ENCODE peak calls at places on chromosome 15, in five cellular contexts. One of them, this sample, is unnamed.

GRCh38 chr15:62888628-62889027 is 153.9 kb upstream of the TPM1 start:
- DNase-seq in prostate gland: no peak
- DNase-seq in lower leg skin: no peak
- DNase-seq in kidney epithelial cell: no peak
- DNase-seq in right lobe of liver: no peak
- DNase-seq in this sample: no peak

GRCh38 chr15:65952425-65953053 is 83.2 kb downstream of the RAB11A start:
- DNase-seq in prostate gland: no peak
- DNase-seq in lower leg skin: no peak
- DNase-seq in kidney epithelial cell: no peak
- DNase-seq in right lobe of liver: no peak
- DNase-seq in this sample: peak

GRCh38 chr15:51680316-51680715 is 987 bp upstream of the SCG3 start:
- DNase-seq in prostate gland: no peak
- DNase-seq in lower leg skin: no peak
- DNase-seq in kidney epithelial cell: no peak
- DNase-seq in right lobe of liver: no peak
- DNase-seq in this sample: no peak

GRCh38 chr15:45884755-45885445 is 250.1 kb downstream of the SQOR start:
- DNase-seq in prostate gland: no peak
- DNase-seq in lower leg skin: no peak
- DNase-seq in kidney epithelial cell: no peak
- DNase-seq in right lobe of liver: no peak
- DNase-seq in this sample: no peak

GRCh38 chr15:90184119-90184785 is 16.9 kb upstream of the SEMA4B start:
- DNase-seq in prostate gland: peak
- DNase-seq in lower leg skin: peak
- DNase-seq in kidney epithelial cell: peak
- DNase-seq in right lobe of liver: peak
- DNase-seq in this sample: peak

GRCh38 chr15:101500865-101501551 is 11.5 kb upstream of the PCSK6 start:
- DNase-seq in prostate gland: no peak
- DNase-seq in lower leg skin: no peak
- DNase-seq in kidney epithelial cell: no peak
- DNase-seq in right lobe of liver: no peak
- DNase-seq in this sample: no peak

GRCh38 chr15:39124155-39124924 is 456.5 kb upstream of the THBS1 start:
- DNase-seq in prostate gland: no peak
- DNase-seq in lower leg skin: no peak
- DNase-seq in kidney epithelial cell: no peak
- DNase-seq in right lobe of liver: no peak
- DNase-seq in this sample: no peak

GRCh38 chr15:56149071-56149470 is 94.6 kb downstream of the RFX7 start:
- DNase-seq in prostate gland: no peak
- DNase-seq in lower leg skin: no peak
- DNase-seq in kidney epithelial cell: no peak
- DNase-seq in right lobe of liver: no peak
- DNase-seq in this sample: no peak

GRCh38 chr15:101358895-101359294 is 63.8 kb upstream of the SNRPA1 start:
- DNase-seq in prostate gland: peak
- DNase-seq in lower leg skin: peak
- DNase-seq in kidney epithelial cell: no peak
- DNase-seq in right lobe of liver: no peak
- DNase-seq in this sample: no peak

GRCh38 chr15:78422571-78423340 is 15.3 kb upstream of the IREB2 start:
- DNase-seq in prostate gland: peak
- DNase-seq in lower leg skin: peak
- DNase-seq in kidney epithelial cell: peak
- DNase-seq in right lobe of liver: peak
- DNase-seq in this sample: peak

GRCh38 chr15:78425643-78426042 is 12.4 kb upstream of the IREB2 start:
- DNase-seq in prostate gland: no peak
- DNase-seq in lower leg skin: no peak
- DNase-seq in kidney epithelial cell: no peak
- DNase-seq in right lobe of liver: no peak
- DNase-seq in this sample: no peak

GRCh38 chr15:78421241-78421994 is 16.6 kb upstream of the IREB2 start:
- DNase-seq in prostate gland: no peak
- DNase-seq in lower leg skin: no peak
- DNase-seq in kidney epithelial cell: no peak
- DNase-seq in right lobe of liver: no peak
- DNase-seq in this sample: no peak

GRCh38 chr15:78427985-78428384 is 10.0 kb upstream of the IREB2 start:
- DNase-seq in prostate gland: no peak
- DNase-seq in lower leg skin: no peak
- DNase-seq in kidney epithelial cell: no peak
- DNase-seq in right lobe of liver: no peak
- DNase-seq in this sample: no peak

DNA sequence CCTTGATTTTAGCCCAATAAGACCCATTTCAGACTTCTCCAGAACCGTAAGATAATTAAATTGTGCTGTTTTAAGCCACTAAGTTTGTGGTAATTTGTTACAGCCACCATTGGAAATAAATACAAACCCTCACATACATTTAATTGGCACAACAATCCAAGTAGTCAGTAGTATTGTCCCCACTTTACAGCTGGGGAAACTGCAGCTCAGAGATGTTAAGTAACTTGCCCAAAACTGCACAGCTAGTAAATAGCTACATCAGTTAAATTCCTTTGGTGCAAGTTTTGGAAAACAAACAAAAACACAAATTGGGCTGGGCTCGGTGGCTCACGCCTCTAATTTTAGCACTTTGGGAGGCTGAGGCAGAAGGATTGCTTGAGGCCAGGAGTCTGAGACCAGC is 13.3 kb upstream of the IREB2 start:
- DNase-seq in prostate gland: no peak
- DNase-seq in lower leg skin: no peak
- DNase-seq in kidney epithelial cell: no peak
- DNase-seq in right lobe of liver: no peak
- DNase-seq in this sample: no peak
- TF ChIP-seq CTCF in prostate gland: no peak
- TF ChIP-seq CTCF in lower leg skin: no peak
- TF ChIP-seq CTCF in kidney epithelial cell: no peak
- TF ChIP-seq CTCF in right lobe of liver: no peak
- TF ChIP-seq CTCF in this sample: no peak

GRCh38 chr15:79593119-79593869 is 161.2 kb downstream of the MINAR1 start:
- DNase-seq in prostate gland: no peak
- DNase-seq in lower leg skin: no peak
- DNase-seq in kidney epithelial cell: no peak
- DNase-seq in right lobe of liver: no peak
- DNase-seq in this sample: no peak
- TF ChIP-seq CTCF in prostate gland: no peak
- TF ChIP-seq CTCF in lower leg skin: no peak
- TF ChIP-seq CTCF in kidney epithelial cell: peak
- TF ChIP-seq CTCF in right lobe of liver: peak
- TF ChIP-seq CTCF in this sample: peak

DNA sequence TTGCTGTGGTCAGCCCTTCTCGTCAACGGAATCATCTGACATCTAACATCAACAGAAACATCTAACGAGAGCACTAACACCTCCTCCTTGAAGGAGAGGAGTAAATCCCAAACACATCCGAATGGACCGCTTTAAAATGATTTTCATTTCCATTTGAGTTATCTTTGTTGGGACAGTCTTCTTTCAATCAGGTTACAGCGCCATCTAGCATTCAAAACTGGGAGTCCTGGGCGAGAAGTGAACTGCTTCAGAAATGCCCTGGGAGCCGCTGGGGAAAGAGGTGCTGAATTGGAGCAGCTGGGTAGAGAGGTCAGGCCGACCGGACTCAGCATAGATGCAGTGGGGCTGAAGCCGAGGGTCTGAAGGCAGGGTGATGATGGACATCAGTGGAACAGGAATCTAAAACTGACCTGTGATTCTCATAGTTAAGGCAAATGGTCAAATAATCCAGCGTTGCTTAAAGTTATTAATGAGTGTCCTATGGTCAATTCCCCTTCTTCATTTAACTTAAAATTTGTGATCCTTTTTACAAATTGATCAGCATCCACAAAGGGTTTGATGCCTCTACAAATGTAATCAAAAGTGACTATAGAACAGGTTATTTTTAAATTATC is 170.0 kb upstream of the NDN start:
- DNase-seq in prostate gland: no peak
- DNase-seq in lower leg skin: no peak
- DNase-seq in kidney epithelial cell: no peak
- DNase-seq in right lobe of liver: no peak
- DNase-seq in this sample: peak
- TF ChIP-seq CTCF in prostate gland: peak
- TF ChIP-seq CTCF in lower leg skin: no peak
- TF ChIP-seq CTCF in kidney epithelial cell: peak
- TF ChIP-seq CTCF in right lobe of liver: peak
- TF ChIP-seq CTCF in this sample: peak

DNA sequence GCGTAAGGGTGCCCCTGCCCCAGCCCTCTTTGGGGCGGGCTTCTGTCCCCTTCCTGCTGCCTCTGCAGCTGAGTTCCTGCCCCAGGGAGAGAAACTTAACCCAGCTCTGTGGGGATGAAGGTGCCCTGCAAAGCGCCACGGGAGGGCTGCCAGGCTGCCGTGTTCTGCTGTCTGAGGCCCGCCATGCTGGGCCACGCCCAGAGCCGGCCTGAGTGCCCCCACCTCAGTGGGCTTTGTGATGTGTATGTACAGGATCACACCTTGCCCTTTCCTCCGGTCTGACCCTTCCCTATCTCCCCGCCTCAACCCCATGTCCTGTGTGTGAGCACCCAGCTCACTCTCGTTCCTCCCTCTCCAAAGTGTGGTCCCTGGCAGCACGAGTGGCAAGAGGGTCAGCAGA is 22.6 kb downstream of the C15orf39 start:
- DNase-seq in prostate gland: no peak
- DNase-seq in lower leg skin: no peak
- DNase-seq in kidney epithelial cell: no peak
- DNase-seq in right lobe of liver: no peak
- DNase-seq in this sample: no peak
- TF ChIP-seq CTCF in prostate gland: no peak
- TF ChIP-seq CTCF in lower leg skin: no peak
- TF ChIP-seq CTCF in kidney epithelial cell: no peak
- TF ChIP-seq CTCF in right lobe of liver: no peak
- TF ChIP-seq CTCF in this sample: no peak

GRCh38 chr15:94182883-94183282 is 48.5 kb upstream of the MCTP2 start:
- DNase-seq in prostate gland: no peak
- DNase-seq in lower leg skin: no peak
- DNase-seq in kidney epithelial cell: no peak
- DNase-seq in right lobe of liver: no peak
- DNase-seq in this sample: no peak
- TF ChIP-seq CTCF in prostate gland: no peak
- TF ChIP-seq CTCF in lower leg skin: no peak
- TF ChIP-seq CTCF in kidney epithelial cell: no peak
- TF ChIP-seq CTCF in right lobe of liver: no peak
- TF ChIP-seq CTCF in this sample: no peak

GRCh38 chr15:35349916-35350315 is 196.0 kb downstream of the DPH6 start:
- DNase-seq in prostate gland: no peak
- DNase-seq in lower leg skin: no peak
- DNase-seq in kidney epithelial cell: no peak
- DNase-seq in right lobe of liver: no peak
- DNase-seq in this sample: no peak
- TF ChIP-seq CTCF in prostate gland: no peak
- TF ChIP-seq CTCF in lower leg skin: no peak
- TF ChIP-seq CTCF in kidney epithelial cell: no peak
- TF ChIP-seq CTCF in right lobe of liver: no peak
- TF ChIP-seq CTCF in this sample: no peak

GRCh38 chr15:80856400-80856799 is 77.2 kb downstream of the CEMIP start:
- DNase-seq in prostate gland: no peak
- DNase-seq in lower leg skin: no peak
- DNase-seq in kidney epithelial cell: no peak
- DNase-seq in right lobe of liver: no peak
- DNase-seq in this sample: no peak
- TF ChIP-seq CTCF in prostate gland: no peak
- TF ChIP-seq CTCF in lower leg skin: no peak
- TF ChIP-seq CTCF in kidney epithelial cell: peak
- TF ChIP-seq CTCF in right lobe of liver: no peak
- TF ChIP-seq CTCF in this sample: peak